ENCODE peak calls at places on chromosomes 13 and 19, in four cellular contexts. W is GM12878, T is K562, G is HepG2. K is an unnamed sample.

GRCh38 chr19:30696514-30696913 is 324.3 kb downstream of the ZNF536 start:
- DNase-seq in G (no peak), W (no peak), T (peak), K (peak)

GRCh38 chr13:106105153-106105552 is 430.3 kb downstream of the EFNB2 start:
- DNase-seq in G (no peak), W (no peak), T (no peak), K (no peak)

GRCh38 chr19:1445932-1446712 is 3.8 kb upstream of the APC2 start:
- DNase-seq in G (no peak), T (peak), W (no peak), K (peak)

GRCh38 chr13:34358811-34359513 is 541.0 kb downstream of the RFC3 start:
- DNase-seq in G (no peak), W (no peak), T (no peak), K (no peak)

GRCh38 chr19:57053401-57053800 is 66.4 kb upstream of the USP29 start:
- DNase-seq in W (no peak), G (no peak), T (no peak), K (no peak)

GRCh38 chr19:19470579-19470978 is 44.8 kb downstream of the TSSK6 start:
- DNase-seq in G (no peak), T (no peak), W (no peak), K (no peak)

GRCh38 chr19:51480590-51480989 is 2.3 kb downstream of the CEACAM18 start:
- DNase-seq in W (no peak), G (peak), T (peak), K (peak)

GRCh38 chr19:42197375-42197817 is 20.1 kb downstream of the DEDD2 start:
- DNase-seq in T (no peak), W (no peak), G (no peak), K (no peak)

GRCh38 chr19:28655054-28655453 is 557.9 kb downstream of the UQCRFS1 start:
- DNase-seq in W (no peak), G (no peak), T (no peak), K (no peak)

GRCh38 chr13:51625555-51626345 is 41.5 kb downstream of the WDFY2 start:
- DNase-seq in G (no peak), W (no peak), T (no peak), K (no peak)

GRCh38 chr19:7294571-7295212 is 478 bp upstream of the INSR start:
- DNase-seq in W (no peak), T (peak), G (peak), K (peak)

GRCh38 chr19:33486936-33487793 is 34.4 kb downstream of the PEPD start:
- DNase-seq in G (no peak), T (no peak), W (no peak), K (no peak)

GRCh38 chr13:58461217-58461616 is 829.7 kb downstream of the PCDH17 start:
- DNase-seq in W (no peak), T (no peak), G (no peak), K (no peak)

GRCh38 chr13:94550030-94550738 is 45.8 kb downstream of the TGDS start:
- DNase-seq in G (peak), T (no peak), W (peak), K (no peak)

GRCh38 chr13:107808388-107808787 is 406.9 kb downstream of the LIG4 start:
- DNase-seq in G (no peak), W (no peak), T (no peak), K (no peak)

GRCh38 chr19:8545743-8546142 is 31.5 kb downstream of the MYO1F start:
- DNase-seq in W (no peak), T (no peak), G (no peak), K (no peak)

GRCh38 chr13:40445557-40445990 is 220.9 kb downstream of the FOXO1 start:
- DNase-seq in W (peak), T (no peak), G (no peak), K (no peak)

GRCh38 chr19:1651061-1651547 is 1.3 kb downstream of the TCF3 start:
- DNase-seq in G (no peak), W (peak), T (no peak), K (no peak)

GRCh38 chr13:93244141-93244917 is 17.7 kb downstream of the GPC6 start:
- DNase-seq in T (no peak), W (no peak), G (no peak), K (no peak)

GRCh38 chr13:47886314-47886713 is 114.8 kb downstream of the SUCLA2 start:
- DNase-seq in T (no peak), W (no peak), G (no peak), K (no peak)

GRCh38 chr19:33189453-33189852 is 4.7 kb upstream of the LRP3 start:
- DNase-seq in G (no peak), W (no peak), T (no peak), K (no peak)

GRCh38 chr13:27826379-27827353 is 34.4 kb downstream of the GSX1 start:
- DNase-seq in T (peak), W (peak), G (peak), K (peak)

GRCh38 chr19:19026299-19026971 is 6.9 kb downstream of the SUGP2 start:
- DNase-seq in T (no peak), W (no peak), G (peak), K (no peak)

GRCh38 chr13:74206061-74206561 is 71.9 kb upstream of the KLF12 start:
- DNase-seq in G (no peak), T (no peak), W (no peak), K (no peak)

GRCh38 chr13:40786568-40786996 is 2.8 kb upstream of the SLC25A15 start:
- DNase-seq in T (no peak), W (no peak), G (peak), K (no peak)

GRCh38 chr13:76887070-76887563 is 912 bp upstream of the KCTD12 start:
- DNase-seq in G (no peak), T (no peak), W (no peak), K (peak)

GRCh38 chr13:102012299-102013293 is 389.3 kb downstream of the FGF14 start:
- DNase-seq in G (no peak), T (no peak), W (no peak), K (no peak)

GRCh38 chr13:75372517-75372916 is 109.5 kb downstream of the TBC1D4 start:
- DNase-seq in G (peak), T (peak), W (no peak), K (peak)

GRCh38 chr13:73883162-73883561 is 251.0 kb downstream of the KLF12 start:
- DNase-seq in W (no peak), G (no peak), T (no peak), K (no peak)

GRCh38 chr19:7393934-7394508 is 45.3 kb downstream of the ARHGEF18 start:
- DNase-seq in G (no peak), W (no peak), T (no peak), K (no peak)

DNA sequence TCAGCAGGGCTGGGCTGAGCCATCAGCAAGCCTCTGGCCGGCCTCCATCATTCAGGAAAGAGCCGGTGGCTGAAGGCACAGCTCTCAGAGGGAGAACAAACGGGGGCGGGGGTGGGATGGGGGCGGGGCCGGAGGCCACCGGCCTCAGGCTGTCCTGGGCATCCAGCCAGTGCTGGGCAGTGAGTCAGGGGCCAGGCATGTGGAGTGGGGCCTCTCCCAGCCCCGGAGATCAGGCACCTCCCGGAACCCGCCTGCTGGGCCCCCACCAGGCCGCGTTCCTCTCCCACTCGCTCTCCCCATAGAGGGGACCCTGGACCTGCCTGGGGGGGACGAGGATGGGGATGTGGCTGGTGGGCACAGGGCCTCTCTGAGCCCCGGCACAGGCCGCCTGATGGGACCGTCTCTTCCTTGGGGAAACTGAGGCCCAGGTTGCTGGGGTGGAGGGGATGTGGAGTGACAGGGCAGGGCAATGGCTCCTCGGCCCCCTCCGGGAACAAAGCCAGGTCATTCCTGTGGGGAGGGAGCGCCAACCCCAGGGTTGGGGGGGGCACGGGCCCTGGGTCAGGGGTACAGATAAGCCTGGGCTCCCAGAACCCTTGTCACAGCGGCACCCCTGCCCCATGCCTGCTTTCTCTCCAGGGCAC is 12.9 kb downstream of the SPC24 start:
- DNase-seq in G (peak), T (peak), W (no peak), K (peak)
- TF ChIP-seq FOXK2 in G (no peak), T (no peak), W (no peak), K (no peak)

DNA sequence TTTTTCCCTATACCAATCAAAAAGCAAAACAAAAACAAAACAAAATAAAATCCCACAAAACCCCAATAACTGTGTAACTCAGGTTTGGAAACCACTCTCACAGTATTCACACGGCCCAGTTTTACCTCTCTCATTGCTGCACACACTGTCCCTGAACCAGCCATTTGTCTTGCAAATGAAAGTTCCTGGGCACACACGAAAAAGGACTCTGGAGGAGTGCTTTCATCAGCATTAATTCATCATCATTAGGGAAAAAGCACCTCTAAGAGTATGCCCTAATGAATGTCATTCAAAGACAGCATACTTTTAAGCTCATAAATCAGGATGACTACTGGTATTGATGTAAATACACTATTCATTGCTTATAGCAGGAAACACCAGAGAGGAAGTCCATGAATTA is 306.3 kb downstream of the DNAJC15 start:
- DNase-seq in T (no peak), G (no peak), W (no peak), K (no peak)
- TF ChIP-seq BHLHE40 in T (no peak), G (no peak), W (no peak), K (no peak)

GRCh38 chr19:49862411-49863253 is 4.7 kb downstream of the PNKP start:
- DNase-seq in G (peak), W (no peak), T (peak), K (peak)

GRCh38 chr19:49859838-49860715 is 7.3 kb downstream of the PNKP start:
- DNase-seq in G (no peak), T (no peak), W (no peak), K (no peak)

GRCh38 chr19:49860716-49861100 is 6.7 kb downstream of the PNKP start:
- DNase-seq in G (no peak), T (no peak), W (no peak), K (no peak)

GRCh38 chr19:49861541-49862410 is 5.6 kb downstream of the PNKP start:
- DNase-seq in T (no peak), G (no peak), W (no peak), K (no peak)

DNA sequence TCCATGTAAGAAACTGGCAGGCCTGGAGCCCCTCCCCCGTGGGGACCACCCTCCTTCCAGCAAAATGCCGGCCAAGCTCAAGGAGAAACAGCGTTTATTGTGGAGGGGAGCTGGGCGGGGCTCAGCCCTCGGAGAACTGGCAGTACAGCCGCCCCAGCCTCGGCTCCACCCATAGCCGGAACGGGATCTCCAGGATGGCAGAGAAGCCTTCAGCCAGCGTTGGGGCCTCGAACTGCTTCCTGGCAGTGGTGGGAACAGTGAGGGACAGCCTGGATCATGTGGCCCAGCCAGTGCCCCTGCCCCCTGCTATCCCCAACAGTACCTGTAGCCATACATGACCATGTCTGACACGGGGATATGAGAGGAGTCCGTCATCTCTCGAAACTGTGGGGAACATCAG is 6.2 kb downstream of the PNKP start:
- DNase-seq in G (no peak), W (no peak), T (no peak), K (peak)
- TF ChIP-seq FOXK2 in G (no peak), W (no peak), T (no peak), K (no peak)

GRCh38 chr13:67462098-67462497 is 232.0 kb upstream of the PCDH9 start:
- DNase-seq in W (no peak), G (no peak), T (no peak), K (no peak)
- TF ChIP-seq BHLHE40 in W (no peak), G (no peak), T (no peak), K (no peak)

GRCh38 chr13:61531383-61532065 is 115.9 kb upstream of the PCDH20 start:
- DNase-seq in T (no peak), W (peak), G (no peak), K (no peak)
- TF ChIP-seq FOXK2 in T (no peak), W (no peak), G (no peak), K (no peak)

DNA sequence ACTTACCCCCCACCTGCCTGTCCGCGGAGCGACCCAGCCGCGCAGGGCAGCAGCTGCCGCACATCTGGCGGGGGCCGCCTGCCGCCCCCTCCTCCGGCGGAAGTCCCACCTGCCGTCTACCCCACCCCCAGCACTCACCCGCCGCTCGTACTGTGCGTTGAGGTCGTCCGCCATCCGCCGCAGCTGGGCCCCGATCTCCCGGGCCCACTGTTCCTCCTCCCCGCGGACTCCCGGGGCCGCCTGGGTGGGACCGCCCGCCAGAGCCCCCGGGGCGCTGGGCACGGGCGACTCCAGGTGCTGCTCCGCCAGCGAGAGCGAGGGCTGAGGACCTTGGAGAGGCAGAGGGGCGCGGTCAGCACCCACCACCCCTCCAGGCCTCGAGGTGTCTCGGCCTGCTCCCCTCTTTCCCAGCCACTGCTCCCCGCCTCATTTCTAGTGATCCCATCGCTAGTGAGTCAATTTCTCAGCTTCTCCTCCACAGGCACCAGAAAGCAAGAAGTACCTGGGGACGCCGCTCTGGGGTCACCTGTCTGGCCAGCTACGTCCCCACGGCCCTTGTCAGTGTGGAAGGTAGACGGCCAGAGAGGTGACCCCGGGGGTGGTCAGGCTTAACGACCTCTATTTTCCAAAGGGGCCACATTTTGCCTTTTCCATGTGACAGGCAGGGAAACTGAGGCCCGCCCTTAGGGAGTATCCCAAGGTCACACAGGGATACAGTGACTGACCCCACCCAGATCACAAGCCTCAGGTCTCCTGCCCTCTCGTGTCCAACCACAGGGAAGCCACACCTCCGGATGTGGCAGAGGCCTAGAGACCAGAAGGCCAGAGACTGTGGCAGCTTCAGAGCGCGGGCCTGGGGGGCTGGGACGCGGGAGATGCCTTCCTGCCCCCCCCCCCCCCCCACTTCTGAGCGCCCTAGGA is 4.3 kb downstream of the BBC3 start:
- DNase-seq in G (peak), W (peak), T (peak), K (no peak)
- TF ChIP-seq BHLHE40 in G (no peak), W (peak), T (peak), K (no peak)

GRCh38 chr19:45901432-45901903 is 945 bp downstream of the MYPOP start:
- DNase-seq in G (no peak), T (no peak), W (no peak), K (peak)

GRCh38 chr19:45901912-45902650 is at the start of gene MYPOP:
- DNase-seq in G (no peak), T (peak), W (no peak), K (no peak)

GRCh38 chr19:45900661-45901431 is 1.6 kb downstream of the MYPOP start:
- DNase-seq in W (no peak), T (no peak), G (no peak), K (no peak)

GRCh38 chr19:45905016-45905415 is 2.6 kb upstream of the MYPOP start:
- DNase-seq in T (no peak), G (no peak), W (no peak), K (no peak)

DNA sequence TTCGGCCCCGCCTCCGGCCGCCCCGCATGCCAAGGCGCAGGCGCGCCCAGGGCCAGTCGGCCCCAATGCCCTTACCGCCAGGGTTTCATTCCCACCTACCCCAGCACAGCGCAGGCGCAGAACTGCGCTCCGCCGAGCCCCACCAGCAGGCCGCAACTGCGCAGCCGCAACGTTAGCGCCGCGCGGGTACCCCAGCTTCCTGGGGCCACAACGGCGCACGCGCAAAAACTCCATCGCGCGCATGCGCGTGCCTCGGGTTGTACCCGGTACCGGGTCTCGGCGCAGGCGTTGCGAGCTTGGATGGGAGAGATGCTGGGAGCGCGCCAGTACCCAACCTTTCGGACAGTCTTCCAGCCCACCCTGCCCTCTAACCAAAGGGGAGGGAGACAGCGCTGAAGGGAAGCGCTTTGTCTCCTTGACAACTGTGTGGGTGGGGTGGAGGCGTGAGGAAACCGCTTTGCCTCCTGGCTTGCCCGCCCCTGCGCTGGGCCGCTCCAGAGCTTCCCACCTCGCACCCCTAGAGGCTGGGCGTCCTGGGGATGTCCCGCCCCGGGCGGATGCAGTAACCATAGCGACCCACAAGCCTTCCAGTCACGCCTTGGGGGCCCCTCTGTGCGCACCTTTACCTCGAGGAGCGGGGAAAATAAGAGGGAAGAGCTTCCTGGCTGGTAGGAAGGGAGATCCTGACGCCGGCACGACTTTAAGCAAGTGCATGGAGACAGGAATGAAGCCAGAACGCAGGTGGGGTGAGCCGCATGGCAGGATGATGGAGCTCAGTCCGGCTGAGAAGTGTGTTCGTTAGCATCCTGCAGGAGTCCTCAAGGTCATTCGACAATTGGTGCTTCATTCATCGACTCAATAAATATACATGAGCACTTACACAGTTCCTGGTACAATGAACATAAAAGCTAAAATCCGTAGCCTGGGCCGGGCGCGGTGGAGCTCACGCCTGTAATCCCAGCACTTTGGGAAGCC is 525 bp upstream of the MYPOP start:
- DNase-seq in T (peak), W (peak), G (peak), K (peak)
- TF ChIP-seq FOXK2 in T (no peak), W (no peak), G (no peak), K (no peak)